ENCODE peak calls at places on chromosomes 2 and 18, in five cellular contexts. R, F, A, S and P are unnamed samples.

GRCh38 chr2:234288974-234289455 is 207.9 kb downstream of the ARL4C start:
- DNase-seq in R (peak; percentile 76), F (no peak), A (peak; percentile 51), S (peak; percentile 49), P (peak; percentile 62)

GRCh38 chr2:11870064-11870463 is 123.6 kb downstream of the LPIN1 start:
- DNase-seq in R (no peak), F (no peak), A (no peak), S (no peak), P (no peak)

GRCh38 chr2:26724004-26724750 is 31.7 kb downstream of the KCNK3 start:
- DNase-seq in R (no peak), F (peak; percentile 89), A (peak; percentile 58), S (peak; percentile 77), P (no peak)

GRCh38 chr18:57806891-57807280 is 3.8 kb upstream of the ATP8B1 start:
- DNase-seq in R (no peak), F (no peak), A (no peak), S (no peak), P (no peak)

GRCh38 chr18:22427797-22428549 is 10.3 kb upstream of the CTAGE1 start:
- DNase-seq in R (no peak), F (no peak), A (no peak), S (no peak), P (no peak)

GRCh38 chr18:23523429-23524212 is 20.3 kb downstream of the RMC1 start:
- DNase-seq in R (no peak), F (no peak), A (no peak), S (no peak), P (no peak)

GRCh38 chr2:147829106-147829505 is 15.7 kb upstream of the ACVR2A start:
- DNase-seq in R (no peak), F (no peak), A (no peak), S (no peak), P (no peak)

GRCh38 chr2:22027345-22028005 is 903.7 kb downstream of the TDRD15 start:
- DNase-seq in R (no peak), F (no peak), A (no peak), S (no peak), P (no peak)

GRCh38 chr18:57909620-57910019 is 106.5 kb upstream of the ATP8B1 start:
- DNase-seq in R (no peak), F (no peak), A (no peak), S (no peak), P (no peak)

GRCh38 chr18:58901783-58902182 is 37.1 kb downstream of the ZNF532 start:
- DNase-seq in R (no peak), F (no peak), A (no peak), S (no peak), P (no peak)

GRCh38 chr2:2809771-2810170 is 478.7 kb upstream of the MYT1L start:
- DNase-seq in R (no peak), F (no peak), A (no peak), S (no peak), P (no peak)

GRCh38 chr18:32372381-32373061 is 98.2 kb downstream of the GAREM1 start:
- DNase-seq in R (no peak), F (no peak), A (no peak), S (no peak), P (no peak)

GRCh38 chr18:77070627-77071026 is 62.0 kb downstream of the MBP start:
- DNase-seq in R (no peak), F (no peak), A (no peak), S (no peak), P (no peak)

GRCh38 chr2:13413989-13414388 is 697.3 kb downstream of the TRIB2 start:
- DNase-seq in R (no peak), F (no peak), A (no peak), S (no peak), P (no peak)

GRCh38 chr18:48789259-48789812 is 161.4 kb downstream of the SMAD7 start:
- DNase-seq in R (no peak), F (no peak), A (no peak), S (no peak), P (no peak)

GRCh38 chr2:240161087-240161750 is 20.8 kb upstream of the OTOS start:
- DNase-seq in R (no peak), F (peak; percentile 22), A (no peak), S (no peak), P (no peak)

GRCh38 chr2:229660391-229660790 is 54.0 kb downstream of the DNER start:
- DNase-seq in R (no peak), F (no peak), A (no peak), S (no peak), P (no peak)

GRCh38 chr2:109410021-109410815 is 203.5 kb downstream of the SEPTIN10 start:
- DNase-seq in R (no peak), F (no peak), A (no peak), S (no peak), P (no peak)

GRCh38 chr2:676647-677055 is 555 bp downstream of the TMEM18 start:
- DNase-seq in R (peak; percentile 98), F (peak; percentile 100), A (peak; percentile 99), S (peak; percentile 100), P (peak; percentile 98)

GRCh38 chr18:46220116-46220515 is 115.9 kb downstream of the HAUS1 start:
- DNase-seq in R (no peak), F (no peak), A (no peak), S (no peak), P (no peak)

GRCh38 chr2:155431004-155431507 is 732.6 kb downstream of the KCNJ3 start:
- DNase-seq in R (no peak), F (no peak), A (no peak), S (no peak), P (no peak)

GRCh38 chr18:51125976-51126375 is 71.5 kb downstream of the MEX3C start:
- DNase-seq in R (no peak), F (no peak), A (no peak), S (no peak), P (no peak)

GRCh38 chr2:57878573-57878910 is 168.1 kb upstream of the VRK2 start:
- DNase-seq in R (no peak), F (no peak), A (no peak), S (no peak), P (no peak)

GRCh38 chr2:221042926-221043325 is 529.2 kb downstream of the EPHA4 start:
- DNase-seq in R (no peak), F (no peak), A (no peak), S (no peak), P (no peak)

DNA sequence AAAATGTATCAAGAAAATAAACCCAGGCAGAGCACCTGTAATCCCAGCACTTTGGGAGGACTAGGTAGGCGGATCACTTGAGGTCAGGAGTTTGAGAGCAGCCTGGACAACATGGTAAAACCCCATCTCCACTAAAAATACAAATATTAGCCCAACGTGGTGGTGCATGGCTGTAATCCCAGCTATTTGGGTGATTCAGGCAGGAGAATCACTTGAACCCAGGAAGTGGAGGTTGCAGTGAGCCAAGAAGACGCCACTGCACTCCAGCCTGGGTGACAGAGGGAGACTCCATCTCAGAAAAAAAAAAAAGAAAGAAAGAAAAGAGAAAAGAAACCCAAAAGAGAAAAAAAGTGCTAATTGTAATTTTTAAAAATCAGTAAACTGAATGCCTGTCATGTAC is 41.4 kb downstream of the DDX18 start:
- DNase-seq in R (no peak), F (no peak), A (no peak), S (no peak), P (no peak)
- H3K9me3 ChIP-seq in R (no peaks in the 10 kb centered on the region), F (no peaks in the 10 kb centered on the region), A (no peaks in the 10 kb centered on the region), S (no peaks in the 10 kb centered on the region), P (no peaks in the 10 kb centered on the region)

DNA sequence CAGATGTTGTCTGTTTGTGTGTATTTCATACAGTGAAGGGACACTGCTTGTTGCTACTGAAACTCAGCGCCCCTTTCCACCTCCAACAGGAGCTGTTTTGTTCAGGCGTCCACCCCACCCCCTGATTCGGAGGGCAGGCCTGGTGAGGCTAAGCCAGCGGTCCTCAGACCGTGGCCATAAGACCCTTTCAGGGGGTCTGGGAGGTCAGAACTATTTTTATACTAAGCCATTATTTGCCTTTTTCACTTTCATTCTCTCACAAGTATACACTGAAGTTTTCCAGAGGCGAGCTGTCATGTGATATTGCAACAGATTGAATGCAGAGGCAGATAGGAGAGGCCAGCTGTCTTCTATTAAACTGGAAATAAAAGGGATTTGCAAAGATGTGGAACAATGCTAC is 39.7 kb upstream of the IGFBP5 start:
- DNase-seq in R (no peak), F (peak; percentile 52), A (no peak), S (no peak), P (no peak)
- H3K9me3 ChIP-seq in R (no peaks in the 10 kb centered on the region), F (no peaks in the 10 kb centered on the region), A (no peaks in the 10 kb centered on the region), S (no peaks in the 10 kb centered on the region), P (no peaks in the 10 kb centered on the region)

DNA sequence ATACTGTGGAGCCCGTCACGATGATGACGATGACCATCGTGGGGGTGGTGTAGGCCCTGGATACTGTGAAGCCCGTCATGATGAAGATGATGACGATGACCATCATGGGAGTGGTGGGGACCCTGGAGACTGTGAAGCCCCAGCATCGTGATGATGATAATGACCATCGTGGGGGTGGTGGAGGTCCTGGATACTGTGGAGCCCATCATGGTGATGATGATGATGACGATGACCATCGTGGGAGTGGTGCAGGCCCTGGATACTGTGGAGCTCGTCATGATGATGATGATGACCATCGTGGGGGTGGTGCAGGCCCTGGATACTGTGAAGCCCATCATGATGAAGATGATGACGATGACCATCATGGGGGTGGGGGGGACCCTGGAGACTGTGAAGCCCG is 81.0 kb upstream of the SALL3 start:
- DNase-seq in R (no peak), F (no peak), A (no peak), S (no peak), P (no peak)
- H3K9me3 ChIP-seq in R (no peaks in the 10 kb centered on the region), F (no peaks in the 10 kb centered on the region), A (peaks cover 15% of the 10 kb centered on the region), S (no peaks in the 10 kb centered on the region), P (no peaks in the 10 kb centered on the region)

DNA sequence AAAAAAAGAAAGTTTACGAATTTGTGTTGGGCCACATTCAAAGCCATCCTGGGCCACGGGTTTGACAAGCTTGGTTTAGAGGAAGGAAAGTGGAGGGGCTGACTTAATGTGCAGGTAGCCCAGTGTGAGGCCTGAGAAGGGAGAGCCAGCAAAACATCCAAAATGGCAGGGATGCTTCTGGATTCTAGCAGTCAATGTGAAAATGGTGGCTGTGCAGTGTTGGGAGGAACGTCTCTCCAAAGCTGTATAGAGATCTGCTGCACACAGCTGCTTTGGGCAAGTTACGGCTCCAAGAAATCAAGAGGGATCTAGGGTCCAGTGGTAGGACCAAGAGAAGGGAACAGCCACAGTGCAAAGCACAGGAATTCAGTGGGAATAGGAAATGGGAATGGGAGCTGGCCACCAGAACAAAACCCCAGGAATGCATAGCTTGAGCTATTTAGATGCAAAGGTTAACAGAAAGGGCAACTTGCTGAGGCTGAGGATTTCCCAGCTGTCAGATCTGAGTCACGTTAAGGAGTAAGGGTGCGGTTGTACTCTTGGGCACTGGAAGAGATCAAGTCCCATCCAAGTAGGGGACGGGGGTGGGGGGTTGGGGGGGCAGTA is 70.6 kb downstream of the B3GNT2 start:
- DNase-seq in R (no peak), F (no peak), A (no peak), S (no peak), P (no peak)
- H3K9me3 ChIP-seq in R (no peaks in the 10 kb centered on the region), F (no peaks in the 10 kb centered on the region), A (no peaks in the 10 kb centered on the region), S (no peaks in the 10 kb centered on the region), P (no peaks in the 10 kb centered on the region)

GRCh38 chr18:13934058-13934457 is 18.7 kb upstream of the MC2R start:
- DNase-seq in R (no peak), F (no peak), A (no peak), S (no peak), P (no peak)
- H3K9me3 ChIP-seq in R (no peaks in the 10 kb centered on the region), F (no peaks in the 10 kb centered on the region), A (peaks cover 12% of the 10 kb centered on the region), S (no peaks in the 10 kb centered on the region), P (no peaks in the 10 kb centered on the region)